ENCODE peak calls at places on chromosome 2, in ten cellular contexts. K, O, A, U, V, R, C, J, P and H are unnamed samples.

GRCh38 chr2:16240459-16240858 is 300.1 kb downstream of the MYCN start:
- DNase-seq in R (no peak), U (no peak), V (no peak), J (no peak), O (no peak), P (no peak), A (no peak), C (no peak), K (no peak), H (no peak)

GRCh38 chr2:225354281-225354774 is 45.2 kb upstream of the NYAP2 start:
- DNase-seq in R (no peak), C (no peak), K (peak; percentile 3), O (no peak), V (no peak), J (no peak), U (peak; percentile 90), A (no peak), P (no peak), H (no peak)

GRCh38 chr2:20470211-20470610 is 23.3 kb downstream of the RHOB start:
- DNase-seq in U (no peak), V (no peak), J (no peak), P (no peak), O (no peak), A (no peak), C (no peak), K (no peak), R (no peak), H (no peak)

GRCh38 chr2:208929489-208929864 is 494.4 kb upstream of the MAP2 start:
- DNase-seq in R (no peak), V (no peak), U (no peak), A (no peak), J (no peak), K (no peak), O (no peak), P (no peak), C (no peak), H (no peak)

GRCh38 chr2:127648321-127648720 is 2.4 kb downstream of the GPR17 start:
- DNase-seq in V (no peak), P (no peak), C (no peak), J (peak; percentile 13), K (no peak), U (no peak), O (no peak), A (no peak), R (no peak), H (no peak)

GRCh38 chr2:42298132-42298531 is 62.9 kb downstream of the COX7A2L start:
- DNase-seq in R (no peak), U (peak; percentile 43), A (no peak), V (no peak), P (peak; percentile 44), K (no peak), O (no peak), C (no peak), J (no peak), H (no peak)

GRCh38 chr2:164542584-164543021 is 78.7 kb downstream of the GRB14 start:
- DNase-seq in O (no peak), V (no peak), J (no peak), R (no peak), C (no peak), K (peak; percentile 47), A (no peak), P (peak; percentile 2), U (peak; percentile 92), H (no peak)

GRCh38 chr2:46942143-46942526 is 26.5 kb upstream of the MCFD2 start:
- DNase-seq in V (peak; percentile 33), R (peak; percentile 47), K (no peak), C (no peak), U (no peak), O (peak; percentile 76), J (no peak), P (no peak), A (peak; percentile 51), H (peak; percentile 79)

GRCh38 chr2:54503192-54503591 is 47.1 kb downstream of the SPTBN1 start:
- DNase-seq in R (no peak), U (no peak), O (no peak), K (peak; percentile 77), A (peak; percentile 37), J (no peak), C (no peak), V (no peak), P (peak; percentile 33), H (no peak)

GRCh38 chr2:216636570-216637450 is 3.6 kb downstream of the IGFBP2 start:
- DNase-seq in P (peak; percentile 56), V (no peak), U (peak; percentile 75), C (no peak), J (no peak), O (peak; percentile 70), R (no peak), A (peak; percentile 63), K (peak; percentile 88), H (no peak)

GRCh38 chr2:215635788-215636139 is 199.9 kb upstream of the FN1 start:
- DNase-seq in C (no peak), V (no peak), J (no peak), O (no peak), U (peak; percentile 77), K (peak; percentile 30), R (no peak), P (peak; percentile 59), A (no peak), H (no peak)

GRCh38 chr2:234544659-234545611 is 48.1 kb upstream of the ARL4C start:
- DNase-seq in J (peak; percentile 52), R (peak; percentile 59), C (no peak), O (peak; percentile 54), U (peak; percentile 48), P (peak; percentile 72), K (peak; percentile 78), V (peak; percentile 49), A (peak; percentile 74), H (no peak)

GRCh38 chr2:143264851-143265250 is 135.6 kb downstream of the ARHGAP15 start:
- DNase-seq in R (no peak), J (no peak), V (no peak), C (no peak), O (no peak), P (peak; percentile 96), A (no peak), K (no peak), U (peak; percentile 90), H (no peak)

GRCh38 chr2:17303054-17303453 is 215.2 kb downstream of the RAD51AP2 start:
- DNase-seq in K (no peak), V (no peak), J (no peak), A (no peak), R (no peak), U (peak; percentile 87), O (no peak), P (peak; percentile 73), C (no peak), H (no peak)

GRCh38 chr2:191190861-191191552 is 40.2 kb upstream of the STAT4 start:
- DNase-seq in V (no peak), R (no peak), A (no peak), U (no peak), K (no peak), J (no peak), P (no peak), O (no peak), C (no peak), H (no peak)

GRCh38 chr2:231795525-231796327 is 9.5 kb downstream of the COPS7B start:
- DNase-seq in A (peak; percentile 71), J (no peak), R (peak; percentile 83), C (no peak), O (no peak), V (no peak), U (peak; percentile 22), P (peak; percentile 69), K (peak; percentile 81), H (no peak)

GRCh38 chr2:29165362-29166236 is 50.4 kb downstream of the CLIP4 start:
- DNase-seq in J (no peak), K (peak; percentile 45), R (no peak), U (peak; percentile 70), C (no peak), V (no peak), A (no peak), O (no peak), P (peak; percentile 82), H (no peak)

GRCh38 chr2:236719192-236719635 is 149.6 kb downstream of the ACKR3 start:
- DNase-seq in R (no peak), O (no peak), V (no peak), C (no peak), P (no peak), K (no peak), A (no peak), J (no peak), U (no peak), H (no peak)

GRCh38 chr2:230299618-230300017 is 27.4 kb upstream of the SP140L start:
- DNase-seq in R (no peak), J (no peak), V (no peak), P (no peak), A (no peak), U (no peak), O (no peak), C (no peak), K (no peak), H (no peak)

GRCh38 chr2:171522804-171523338 is 597 bp downstream of the CYBRD1 start:
- DNase-seq in O (peak; percentile 40), V (peak; percentile 56), R (peak; percentile 48), U (peak; percentile 32), A (no peak), K (peak; percentile 56), J (no peak), C (no peak), P (no peak), H (peak; percentile 68)
- H3K4me3 ChIP-seq in O (peak overlapping the region; percentile 71), V (peak overlapping the region; percentile 97), R (peak overlapping the region; percentile 98), U (peak overlapping the region; percentile 93), A (peak overlapping the region; percentile 47), K (peak overlapping the region; percentile 66), J (peak overlapping the region; percentile 83), C (peak overlapping the region; percentile 98), P (peak overlapping the region; percentile 73), H (peak overlapping the region; percentile 72)

DNA sequence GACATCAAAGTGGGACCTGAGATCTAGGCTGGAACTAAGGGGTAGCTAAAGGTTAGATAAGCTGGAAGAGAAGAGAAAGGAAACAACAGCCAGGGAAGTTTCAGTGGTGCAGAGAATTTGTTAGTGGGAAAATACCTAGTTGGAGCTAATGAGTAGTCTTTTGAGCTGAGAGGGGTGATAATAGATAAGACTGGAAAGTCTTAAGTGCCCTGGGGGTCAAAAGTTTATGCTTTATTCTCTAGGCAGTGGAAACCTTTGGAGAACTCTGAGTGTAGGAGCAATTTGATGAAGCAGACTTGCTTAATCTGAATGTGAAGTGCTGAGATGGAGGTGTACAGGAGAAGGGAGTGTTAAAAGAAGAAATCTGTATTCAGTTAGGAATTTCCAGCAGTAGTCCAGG is 90.8 kb downstream of the CPS1 start:
- DNase-seq in J (no peak), O (no peak), P (no peak), C (no peak), K (no peak), U (no peak), R (no peak), A (no peak), V (no peak), H (no peak)
- H3K27ac ChIP-seq in J (no peak overlapping the region), O (no peak overlapping the region), P (no peak overlapping the region), C (no peak overlapping the region), K (no peak overlapping the region), U (no peak overlapping the region), R (no peak overlapping the region), A (no peak overlapping the region), V (no peak overlapping the region), H (no peak overlapping the region)

GRCh38 chr2:195533771-195534642 is 123.0 kb upstream of the SLC39A10 start:
- DNase-seq in C (peak; percentile 80), K (peak; percentile 52), J (peak; percentile 63), R (peak; percentile 85), U (peak; percentile 95), V (peak; percentile 46), O (peak; percentile 64), P (peak; percentile 84), A (no peak), H (peak; percentile 59)
- TF ChIP-seq CTCF in C (no peak), K (no peak), J (no peak), R (peak; percentile 47), U (peak; percentile 33), V (no peak), O (no peak), P (peak; percentile 29), A (no peak), H (no peak)

GRCh38 chr2:122999823-123000222 is 1025.3 kb upstream of the CNTNAP5 start:
- DNase-seq in O (no peak), P (no peak), U (no peak), R (no peak), C (no peak), A (no peak), V (no peak), K (no peak), J (no peak), H (no peak)
- H3K4me3 ChIP-seq in O (no peak overlapping the region), P (no peak overlapping the region), U (no peak overlapping the region), R (no peak overlapping the region), C (no peak overlapping the region), A (no peak overlapping the region), V (no peak overlapping the region), K (no peak overlapping the region), J (no peak overlapping the region), H (no peak overlapping the region)